ENCODE peak calls at places on chromosomes 11 and 22, in five cellular contexts. D is spleen, J is HFFc6, E is GM20000, Q is adrenal gland. X is an unnamed sample.

GRCh38 chr11:31870609-31871309 is 59.6 kb upstream of the PAX6 start:
- DNase-seq in Q (peak; percentile 51), J (no peak), E (peak; percentile 28), D (no peak), X (no peak)

GRCh38 chr11:121571466-121571865 is 118.7 kb upstream of the SORL1-AS1 start:
- DNase-seq in Q (no peak), D (no peak), J (no peak), E (no peak), X (no peak)

GRCh38 chr11:46639197-46639839 is 22.0 kb downstream of the ATG13 start:
- DNase-seq in Q (no peak), E (no peak), J (no peak), D (no peak), X (no peak)

GRCh38 chr11:117902001-117902855 is 25.8 kb upstream of the FXYD6 start:
- DNase-seq in D (no peak), J (no peak), Q (no peak), E (no peak), X (peak; percentile 37)

GRCh38 chr11:17405232-17406005 is 17.0 kb upstream of the KCNJ11 start:
- DNase-seq in D (peak; percentile 84), J (peak; percentile 20), Q (peak; percentile 78), E (no peak), X (peak; percentile 61)

GRCh38 chr22:39356464-39356863 is 6.7 kb downstream of the SYNGR1 start:
- DNase-seq in E (no peak), D (no peak), J (no peak), Q (no peak), X (no peak)

GRCh38 chr22:18031670-18032454 is 7.5 kb upstream of the MICAL3 start:
- DNase-seq in E (no peak), Q (peak; percentile 78), J (peak; percentile 94), D (peak; percentile 38), X (no peak)

GRCh38 chr22:19981171-19981960 is 35.3 kb downstream of the ARVCF start:
- DNase-seq in J (no peak), Q (no peak), D (peak; percentile 66), E (no peak), X (no peak)

GRCh38 chr11:102283088-102283487 is 34.2 kb upstream of the BIRC3 start:
- DNase-seq in D (no peak), E (no peak), J (peak; percentile 46), Q (no peak), X (no peak)

GRCh38 chr22:20076627-20077172 is 3.3 kb upstream of the DGCR8 start:
- DNase-seq in J (no peak), Q (no peak), E (no peak), D (peak; percentile 27), X (no peak)

GRCh38 chr22:28629420-28630184 is 50.0 kb downstream of the TTC28 start:
- DNase-seq in E (no peak), D (no peak), J (no peak), Q (no peak), X (no peak)

GRCh38 chr11:46826310-46827044 is 19.6 kb downstream of the CKAP5 start:
- DNase-seq in Q (peak; percentile 87), J (peak; percentile 60), E (peak; percentile 75), D (peak; percentile 95), X (peak; percentile 91)

GRCh38 chr11:121352301-121352891 is 59.8 kb downstream of the SC5D start:
- DNase-seq in E (no peak), Q (no peak), J (no peak), D (no peak), X (no peak)

GRCh38 chr22:46084376-46084775 is 66.0 kb upstream of the PPARA start:
- DNase-seq in E (no peak), D (peak; percentile 59), Q (peak; percentile 36), J (no peak), X (no peak)

GRCh38 chr11:68328374-68329091 is 16.1 kb downstream of the LRP5 start:
- DNase-seq in Q (no peak), D (no peak), E (no peak), J (no peak), X (peak; percentile 57)

GRCh38 chr11:90113541-90113940 is 20.9 kb upstream of the NAALAD2 start:
- DNase-seq in D (no peak), E (no peak), Q (no peak), J (no peak), X (no peak)

GRCh38 chr22:50139843-50140415 is 30.6 kb upstream of the PANX2 start:
- DNase-seq in D (no peak), Q (no peak), J (no peak), E (no peak), X (no peak)

GRCh38 chr22:43266117-43266516 is 77.1 kb downstream of the SCUBE1 start:
- DNase-seq in J (no peak), D (no peak), E (no peak), Q (no peak), X (no peak)

GRCh38 chr11:60854140-60854846 is 1.5 kb downstream of the PTGDR2 start:
- DNase-seq in J (no peak), D (peak; percentile 7), Q (no peak), E (no peak), X (no peak)

GRCh38 chr11:65773784-65774411 is 6.9 kb downstream of the AP5B1 start:
- DNase-seq in J (no peak), E (no peak), D (no peak), Q (peak; percentile 21), X (no peak)
- TF ChIP-seq CTCF in J (peak; percentile 45), E (no peak), D (no peak), Q (peak; percentile 10), X (peak; percentile 25)

GRCh38 chr11:72683782-72684200 is 9.6 kb upstream of the PDE2A start:
- DNase-seq in J (no peak), Q (peak; percentile 78), D (peak; percentile 91), E (peak; percentile 81), X (peak; percentile 85)
- TF ChIP-seq CTCF in J (peak; percentile 93), Q (peak; percentile 84), D (peak; percentile 94), E (peak; percentile 94), X (peak; percentile 82)

DNA sequence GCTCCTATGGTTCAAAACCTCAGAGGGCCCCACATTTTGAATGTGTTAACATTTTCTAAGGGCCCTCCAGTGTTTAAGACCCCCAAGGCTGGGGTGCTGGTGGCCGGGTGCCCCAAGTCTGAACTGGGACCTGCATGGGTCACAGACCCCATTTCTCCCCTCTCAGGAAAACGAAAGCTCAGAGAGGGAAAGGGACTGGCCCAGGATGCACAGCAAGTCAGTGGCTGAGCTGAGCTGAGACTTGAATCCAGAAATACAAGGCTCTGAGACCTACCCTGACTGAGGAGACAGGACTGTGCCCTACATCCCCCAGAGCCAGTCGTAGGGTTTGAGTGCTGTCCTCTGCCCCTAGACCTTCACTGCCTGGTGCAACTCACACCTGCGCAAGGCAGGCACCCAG is 4.2 kb downstream of the ACTN3 start:
- DNase-seq in J (no peak), E (no peak), Q (no peak), D (no peak), X (no peak)
- TF ChIP-seq CTCF in J (no peak), E (no peak), Q (no peak), D (no peak), X (no peak)

GRCh38 chr11:113989916-113990315 is 15.0 kb downstream of the HTR3A start:
- DNase-seq in J (no peak), D (no peak), E (no peak), Q (no peak), X (no peak)

GRCh38 chr11:113992459-113993105 is 17.7 kb downstream of the HTR3A start:
- DNase-seq in D (peak; percentile 41), E (no peak), J (no peak), Q (no peak), X (no peak)

GRCh38 chr11:113991718-113992458 is 17.0 kb downstream of the HTR3A start:
- DNase-seq in J (no peak), D (no peak), Q (no peak), E (no peak), X (no peak)

GRCh38 chr11:113989381-113989780 is 14.5 kb downstream of the HTR3A start:
- DNase-seq in D (no peak), Q (no peak), J (no peak), E (no peak), X (no peak)

GRCh38 chr11:113991170-113991569 is 16.3 kb downstream of the HTR3A start:
- DNase-seq in Q (peak; percentile 44), D (no peak), E (no peak), J (peak; percentile 6), X (no peak)
- TF ChIP-seq CTCF in Q (no peak), D (no peak), E (no peak), J (no peak), X (no peak)

GRCh38 chr11:128890216-128890542 is 977 bp upstream of the KCNJ5 start:
- DNase-seq in D (no peak), J (no peak), E (no peak), Q (no peak), X (no peak)

GRCh38 chr11:128889657-128890213 is 1.4 kb upstream of the KCNJ5 start:
- DNase-seq in D (no peak), Q (no peak), J (no peak), E (no peak), X (no peak)

GRCh38 chr11:128886401-128887119 is 4.6 kb upstream of the KCNJ5 start:
- DNase-seq in J (no peak), Q (no peak), E (no peak), D (no peak), X (no peak)

GRCh38 chr11:128890543-128891409 is at the start of gene KCNJ5:
- DNase-seq in Q (peak; percentile 78), E (no peak), J (no peak), D (no peak), X (peak; percentile 51)

DNA sequence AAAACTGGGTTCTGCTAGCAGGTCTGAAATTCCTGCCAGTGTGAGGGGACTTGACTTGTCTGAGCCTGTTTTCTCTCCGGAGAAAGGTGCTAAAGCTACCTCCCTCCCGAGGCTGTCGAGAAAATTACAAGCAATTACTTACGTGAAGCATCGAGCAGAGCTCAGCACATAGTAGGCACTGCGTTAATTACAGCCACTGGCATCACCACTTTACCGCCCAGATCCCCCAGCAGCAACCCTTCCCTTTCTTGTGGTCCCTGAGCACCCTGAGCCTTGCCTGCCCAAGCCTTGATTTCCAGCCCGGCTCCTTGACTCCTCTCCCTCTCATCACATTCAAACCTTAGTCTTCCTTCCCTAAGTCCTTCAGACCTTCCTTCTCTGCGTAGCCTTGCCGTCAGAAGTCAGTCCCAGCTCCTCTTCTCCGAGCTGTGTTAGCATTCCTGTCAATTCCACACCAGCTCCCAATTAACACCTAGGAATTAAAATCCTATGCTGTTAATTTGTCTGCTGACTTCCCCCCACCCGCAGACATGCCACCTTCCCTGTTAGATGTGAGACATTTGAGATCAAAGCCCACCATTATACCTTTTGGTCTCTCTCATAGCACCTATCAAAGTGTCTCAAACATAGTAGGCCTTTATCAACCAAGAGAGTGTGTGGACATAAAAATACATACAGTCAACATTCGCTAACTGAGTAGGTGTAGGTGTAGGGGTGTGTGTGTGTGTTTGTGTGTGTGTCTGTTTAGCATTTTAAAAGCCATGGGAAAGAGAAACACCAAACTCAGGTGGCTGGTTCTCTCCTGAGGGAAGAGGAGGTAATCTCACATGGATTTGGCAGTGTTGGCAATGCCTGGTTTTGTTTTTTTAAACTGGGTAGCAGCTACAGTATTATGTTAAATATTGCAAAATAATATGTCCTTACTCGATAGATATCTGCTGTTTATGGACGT is 2.8 kb upstream of the KCNJ5 start:
- DNase-seq in J (no peak), Q (no peak), E (no peak), D (no peak), X (no peak)
- TF ChIP-seq CTCF in J (no peak), Q (no peak), E (no peak), D (no peak), X (no peak)